ENCODE peak calls at places on chromosomes 3 and 15, in six cellular contexts. P, W, I, X, G and Q are unnamed samples.
A peak's percentile ranks its signal among the peaks of the same experiment; 100 is the strongest.

GRCh38 chr15:92306662-92307061 is 87.0 kb upstream of the ST8SIA2 start:
- DNase-seq in P (no peak), W (no peak), I (no peak), X (peak; percentile 28), G (no peak), Q (no peak)

GRCh38 chr3:126859415-126860246 is 123.3 kb upstream of the PLXNA1 start:
- DNase-seq in P (no peak), W (no peak), I (peak; percentile 17), X (peak; percentile 2), G (no peak), Q (no peak)

GRCh38 chr3:31010491-31010890 is 116.0 kb upstream of the GADL1 start:
- DNase-seq in P (no peak), W (no peak), I (no peak), X (no peak), G (no peak), Q (no peak)

GRCh38 chr3:52310861-52311566 is 5.1 kb upstream of the DNAH1 start:
- DNase-seq in P (no peak), W (peak; percentile 72), I (no peak), X (no peak), G (no peak), Q (no peak)

GRCh38 chr3:59243476-59243875 is 193.7 kb upstream of the CFAP20DC start:
- DNase-seq in P (no peak), W (no peak), I (no peak), X (no peak), G (no peak), Q (no peak)

GRCh38 chr3:129441782-129442181 is 1.8 kb downstream of the IFT122 start:
- DNase-seq in P (no peak), W (no peak), I (no peak), X (peak; percentile 21), G (no peak), Q (no peak)

GRCh38 chr15:67822537-67823370 is 2.6 kb upstream of the SKOR1 start:
- DNase-seq in P (no peak), W (no peak), I (peak; percentile 79), X (peak; percentile 83), G (no peak), Q (no peak)

GRCh38 chr15:56052389-56053045 is 59.1 kb upstream of the NEDD4 start:
- DNase-seq in P (no peak), W (no peak), I (no peak), X (peak; percentile 44), G (no peak), Q (peak; percentile 45)

GRCh38 chr3:18740631-18741583 is 315.8 kb upstream of the SATB1 start:
- DNase-seq in P (no peak), W (peak; percentile 85), I (no peak), X (no peak), G (peak; percentile 11), Q (peak; percentile 62)

GRCh38 chr3:175743733-175744400 is 884.7 kb downstream of the NAALADL2 start:
- DNase-seq in P (no peak), W (no peak), I (no peak), X (no peak), G (no peak), Q (no peak)

GRCh38 chr3:158809642-158810041 is 7.8 kb downstream of the MFSD1 start:
- DNase-seq in P (no peak), W (no peak), I (no peak), X (no peak), G (no peak), Q (no peak)

GRCh38 chr3:168047190-168047795 is 48.4 kb downstream of the GOLIM4 start:
- DNase-seq in P (no peak), W (no peak), I (no peak), X (peak; percentile 33), G (no peak), Q (peak; percentile 85)

GRCh38 chr3:34008191-34008590 is 209.8 kb downstream of the PDCD6IP start:
- DNase-seq in P (no peak), W (no peak), I (no peak), X (peak; percentile 36), G (no peak), Q (no peak)

GRCh38 chr3:41317718-41318117 is 118.4 kb downstream of the CTNNB1 start:
- DNase-seq in P (no peak), W (no peak), I (no peak), X (no peak), G (no peak), Q (peak; percentile 37)

GRCh38 chr3:184540777-184541681 is 20.6 kb upstream of the EPHB3 start:
- DNase-seq in P (peak; percentile 79), W (peak; percentile 90), I (peak; percentile 94), X (peak; percentile 83), G (peak; percentile 76), Q (peak; percentile 87)

GRCh38 chr3:53109822-53110771 is 20.1 kb downstream of the RFT1 start:
- DNase-seq in P (no peak), W (no peak), I (peak; percentile 64), X (peak; percentile 72), G (no peak), Q (peak; percentile 57)

GRCh38 chr15:50675524-50676144 is 11.0 kb downstream of the TRPM7 start:
- DNase-seq in P (no peak), W (no peak), I (no peak), X (no peak), G (no peak), Q (peak; percentile 21)